ENCODE peak calls at places on chromosomes 3 and 15, in ten cellular contexts. F is CD4-positive, CD25-positive, alpha-beta regulatory T cell; V is pons; M is EL; T is NCI-H774; G is HEK293T; E is heart left ventricle; K is 8988T; Z is GM06990; B is GOT3. R is an unnamed sample.

GRCh38 chr3:61901986-61902385 is 340.6 kb downstream of the PTPRG start:
- DNase-seq in Z (no peak), E (no peak), G (no peak), V (no peak), B (no peak), K (no peak), T (peak; percentile 16), M (no peak), F (no peak), R (no peak)

GRCh38 chr3:158110658-158111018 is 749 bp downstream of the RSRC1 start:
- DNase-seq in V (no peak), G (no peak), T (no peak), F (no peak), E (no peak), B (no peak), K (no peak), M (no peak), Z (no peak), R (no peak)

GRCh38 chr3:42057561-42058211 is 33.5 kb upstream of the TRAK1 start:
- DNase-seq in F (no peak), V (no peak), G (no peak), E (no peak), B (no peak), M (no peak), Z (no peak), T (no peak), K (no peak), R (no peak)

GRCh38 chr3:94525039-94525438 is 462.2 kb downstream of the NSUN3 start:
- DNase-seq in F (no peak), Z (no peak), G (peak; percentile 48), B (no peak), M (no peak), K (no peak), E (peak; percentile 22), T (peak; percentile 20), V (peak; percentile 10), R (no peak)

GRCh38 chr15:45377630-45378148 is 655 bp downstream of the GATM start:
- DNase-seq in T (no peak), V (no peak), B (no peak), E (peak; percentile 59), Z (no peak), K (no peak), M (no peak), F (no peak), G (no peak), R (no peak)

GRCh38 chr3:171221597-171221996 is 195.1 kb upstream of the SLC2A2 start:
- DNase-seq in F (no peak), G (no peak), V (no peak), M (no peak), E (no peak), Z (no peak), B (no peak), T (no peak), K (no peak), R (no peak)

GRCh38 chr3:139020868-139021234 is at the start of gene PRR23B:
- DNase-seq in B (no peak), V (no peak), K (no peak), F (no peak), M (no peak), T (no peak), G (no peak), E (no peak), Z (no peak), R (peak; percentile 12)

GRCh38 chr15:67744331-67745058 is 80.8 kb upstream of the SKOR1 start:
- DNase-seq in F (no peak), V (no peak), B (no peak), K (no peak), M (no peak), G (no peak), E (no peak), Z (no peak), T (no peak), R (no peak)

GRCh38 chr15:78811124-78811824 is at the start of gene ADAMTS7:
- DNase-seq in E (peak; percentile 82), Z (peak; percentile 54), G (peak; percentile 92), K (peak; percentile 93), V (peak; percentile 35), B (peak; percentile 30), F (no peak), M (peak; percentile 79), T (no peak), R (peak; percentile 77)

GRCh38 chr3:194272221-194272620 is 78.9 kb downstream of the CPN2 start:
- DNase-seq in M (no peak), Z (no peak), K (no peak), B (no peak), E (peak; percentile 20), F (no peak), G (no peak), V (no peak), T (no peak), R (no peak)

GRCh38 chr15:55514414-55514850 is 6.4 kb upstream of the DNAAF4 start:
- DNase-seq in K (no peak), V (no peak), T (no peak), F (no peak), Z (no peak), E (no peak), M (no peak), B (no peak), G (no peak), R (no peak)

GRCh38 chr3:42549131-42549530 is 32.6 kb downstream of the SEC22C start:
- DNase-seq in F (no peak), M (no peak), K (no peak), Z (no peak), G (no peak), B (no peak), E (no peak), T (no peak), V (no peak), R (no peak)

GRCh38 chr3:79871656-79872055 is 103.9 kb upstream of the ROBO1 start:
- DNase-seq in T (no peak), B (no peak), M (no peak), G (no peak), V (no peak), E (no peak), F (no peak), Z (no peak), K (no peak), R (no peak)

GRCh38 chr15:51280838-51281237 is 57.6 kb downstream of the CYP19A1 start:
- DNase-seq in M (no peak), K (no peak), V (no peak), G (no peak), E (no peak), F (no peak), Z (no peak), T (no peak), B (no peak), R (no peak)

GRCh38 chr15:40306371-40306770 is 1.4 kb downstream of the PLCB2 start:
- DNase-seq in B (no peak), G (no peak), K (no peak), V (peak; percentile 73), M (no peak), Z (no peak), F (no peak), E (no peak), T (no peak), R (no peak)

GRCh38 chr3:197547618-197548017 is 8.2 kb downstream of the BDH1 start:
- DNase-seq in M (no peak), E (no peak), K (no peak), B (no peak), T (no peak), V (no peak), G (no peak), F (no peak), Z (no peak), R (no peak)

R was measured in ELR.